ENCODE peak calls at places on chromosomes 3 and 15, in ten cellular contexts. Y is B cell; U is HFFc6; M is CD8-positive, alpha-beta T cell; G is progenitor cell of endocrine pancreas; X is testis; E is nephron progenitor cell; D is GM12865; Z is psoas muscle; A is cardiac fibroblast. O is an unnamed sample.

GRCh38 chr3:184262166-184262926 is 993 bp upstream of the CAMK2N2 start:
- DNase-seq in Y (peak; percentile 55), U (no peak), M (peak; percentile 56), G (no peak), X (peak; percentile 34), E (peak; percentile 33), D (no peak), Z (no peak), A (no peak), O (no peak)

GRCh38 chr3:99866167-99866810 is 48.6 kb downstream of the CMSS1 start:
- DNase-seq in Y (no peak), U (peak; percentile 69), M (no peak), G (no peak), X (no peak), E (no peak), D (peak; percentile 18), Z (no peak), A (peak; percentile 83), O (no peak)

GRCh38 chr15:39629376-39629775 is 48.5 kb downstream of the THBS1 start:
- DNase-seq in Y (no peak), U (no peak), M (peak; percentile 82), G (no peak), X (no peak), E (no peak), D (peak; percentile 61), Z (no peak), A (peak; percentile 82), O (no peak)

GRCh38 chr3:138331143-138331894 is 1.7 kb upstream of the NME9 start:
- DNase-seq in Y (no peak), U (peak; percentile 39), M (no peak), G (no peak), X (no peak), E (no peak), D (peak; percentile 19), Z (peak; percentile 71), A (peak; percentile 36), O (no peak)

GRCh38 chr3:71658131-71658530 is 67.1 kb downstream of the EIF4E3 start:
- DNase-seq in Y (no peak), U (no peak), M (no peak), G (no peak), X (peak; percentile 61), E (no peak), D (no peak), Z (peak; percentile 80), A (peak; percentile 24), O (no peak)

GRCh38 chr3:197793246-197793645 is 2.2 kb downstream of the LRCH3 start:
- DNase-seq in Y (no peak), U (peak; percentile 33), M (no peak), G (no peak), X (no peak), E (no peak), D (peak; percentile 77), Z (no peak), A (peak; percentile 66), O (peak; percentile 57)

GRCh38 chr3:13822042-13822441 is 57.8 kb downstream of the WNT7A start:
- DNase-seq in Y (no peak), U (peak; percentile 39), M (no peak), G (no peak), X (no peak), E (no peak), D (no peak), Z (peak; percentile 10), A (peak; percentile 42), O (no peak)

GRCh38 chr3:159059395-159059794 is 257.5 kb downstream of the MFSD1 start:
- DNase-seq in Y (no peak), U (no peak), M (no peak), G (no peak), X (no peak), E (no peak), D (no peak), Z (no peak), A (no peak), O (no peak)

GRCh38 chr15:68576253-68577236 is 2.2 kb upstream of the CORO2B start:
- DNase-seq in Y (no peak), U (no peak), M (no peak), G (no peak), X (no peak), E (no peak), D (no peak), Z (peak; percentile 39), A (no peak), O (no peak)

GRCh38 chr3:136787226-136787793 is 31.6 kb upstream of the SLC35G2 start:
- DNase-seq in Y (no peak), U (no peak), M (no peak), G (no peak), X (peak; percentile 18), E (no peak), D (peak; percentile 67), Z (no peak), A (peak; percentile 33), O (peak; percentile 59)

GRCh38 chr3:141294300-141294699 is 62.7 kb downstream of the PXYLP1 start:
- DNase-seq in Y (no peak), U (no peak), M (no peak), G (no peak), X (no peak), E (no peak), D (no peak), Z (no peak), A (peak; percentile 29), O (no peak)

GRCh38 chr3:140834266-140835037 is 107.2 kb upstream of the SLC25A36 start:
- DNase-seq in Y (no peak), U (no peak), M (no peak), G (no peak), X (no peak), E (no peak), D (no peak), Z (no peak), A (peak; percentile 22), O (no peak)

DNA sequence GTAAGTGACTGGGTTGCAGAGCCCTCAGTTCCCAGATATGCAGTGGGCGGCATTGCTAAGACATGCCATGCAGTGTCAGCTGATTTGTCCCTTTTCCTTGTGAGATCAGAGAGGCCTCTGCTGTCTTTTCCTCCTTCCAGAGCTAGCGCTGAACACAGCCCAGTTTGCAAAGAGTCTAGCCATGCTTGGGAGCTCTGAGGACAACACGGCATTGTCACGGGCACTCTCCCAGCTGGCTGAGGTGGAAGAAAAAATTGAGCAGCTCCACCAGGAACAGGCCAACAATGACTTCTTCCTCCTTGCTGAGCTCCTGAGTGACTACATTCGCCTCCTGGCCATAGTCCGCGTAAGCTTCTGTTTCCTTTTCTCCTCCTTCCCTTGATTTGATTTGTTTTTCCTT is 20.0 kb upstream of the SNX22 start:
- DNase-seq in Y (no peak), U (no peak), M (no peak), G (no peak), X (no peak), E (no peak), D (no peak), Z (no peak), A (no peak), O (no peak)
- TF ChIP-seq CTCF in Y (no peak), U (no peak), M (no peak), G (no peak), X (no peak), E (no peak), D (no peak), Z (no peak), A (no peak), O (no peak)

GRCh38 chr3:38842266-38842965 is 26.4 kb upstream of the SCN10A start:
- DNase-seq in Y (no peak), U (no peak), M (no peak), G (no peak), X (no peak), E (no peak), D (no peak), Z (no peak), A (no peak), O (no peak)

GRCh38 chr3:38840987-38841386 is 25.0 kb upstream of the SCN10A start:
- DNase-seq in Y (no peak), U (no peak), M (no peak), G (no peak), X (no peak), E (no peak), D (no peak), Z (no peak), A (no peak), O (no peak)

DNA sequence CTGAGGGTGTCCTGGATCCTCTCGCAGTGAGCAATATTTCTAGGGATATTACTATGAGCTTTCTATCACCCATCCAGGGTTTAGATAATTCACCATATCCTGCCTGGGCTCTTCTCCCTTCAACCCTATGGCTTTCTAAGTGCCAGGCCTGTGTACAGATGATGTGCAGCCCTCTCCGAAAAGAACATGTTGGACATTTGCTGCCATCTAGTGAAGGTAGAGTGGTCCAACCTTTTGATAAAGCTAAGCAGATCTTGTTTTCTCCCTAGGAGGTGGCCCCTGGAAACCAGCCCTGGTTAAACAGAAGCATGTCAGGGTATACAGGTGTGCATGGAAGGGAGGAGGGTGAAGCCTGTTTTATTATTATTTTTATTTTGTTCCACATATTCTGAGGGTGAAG is 27.9 kb upstream of the SCN10A start:
- DNase-seq in Y (no peak), U (peak; percentile 65), M (no peak), G (no peak), X (peak; percentile 19), E (no peak), D (peak; percentile 18), Z (no peak), A (peak; percentile 81), O (no peak)
- TF ChIP-seq CTCF in Y (no peak), U (peak; percentile 71), M (no peak), G (peak; percentile 54), X (no peak), E (peak; percentile 23), D (peak; percentile 6), Z (peak; percentile 19), A (peak; percentile 64), O (no peak)

DNA sequence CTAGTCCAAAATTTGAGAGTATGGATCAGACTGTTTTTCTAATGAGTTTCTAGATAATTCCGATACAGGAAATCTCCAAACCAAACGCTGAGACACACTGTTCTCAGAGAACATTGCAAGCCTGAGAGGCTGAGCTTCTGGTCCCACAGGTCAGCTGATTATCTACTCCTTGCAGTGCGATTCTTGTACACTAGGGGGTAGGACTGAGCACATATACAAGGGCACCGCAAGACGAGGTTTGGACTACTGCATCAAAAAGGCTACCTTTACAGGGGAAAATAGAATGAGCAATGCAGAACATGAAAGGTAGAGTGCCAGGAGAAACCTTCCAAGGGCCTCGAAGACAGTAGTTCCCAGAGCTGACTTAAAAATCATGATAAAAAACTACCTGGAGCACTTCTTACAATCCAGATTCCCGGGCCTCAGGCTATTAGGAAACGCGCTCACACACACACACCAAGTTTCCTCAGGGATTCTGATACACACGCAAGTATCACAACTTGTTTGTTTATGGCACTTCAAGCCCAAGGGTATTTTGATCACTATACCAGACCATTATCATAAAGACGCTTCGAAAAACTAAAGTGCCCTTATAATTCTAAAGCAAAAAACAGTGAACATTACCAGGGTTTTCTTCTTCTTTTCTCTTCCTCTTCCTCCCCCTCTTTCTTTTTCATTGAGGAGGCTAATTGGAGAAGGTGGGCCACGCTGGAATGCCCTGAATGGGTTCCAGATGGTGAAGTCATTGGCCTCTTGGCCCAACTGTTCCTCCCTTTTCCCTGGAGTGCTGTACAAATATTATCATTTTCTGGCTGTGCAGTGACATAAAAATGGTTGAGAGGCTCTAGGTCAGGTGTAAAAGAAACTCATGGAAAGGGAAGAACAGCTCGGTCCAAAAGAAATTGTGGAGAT is 61.8 kb downstream of the SLC12A8 start:
- DNase-seq in Y (no peak), U (peak; percentile 7), M (no peak), G (no peak), X (peak; percentile 72), E (peak; percentile 26), D (peak; percentile 92), Z (no peak), A (peak; percentile 66), O (peak; percentile 63)
- TF ChIP-seq CTCF in Y (peak; percentile 52), U (peak; percentile 76), M (peak; percentile 35), G (peak; percentile 50), X (peak; percentile 20), E (peak; percentile 28), D (peak; percentile 76), Z (peak; percentile 33), A (peak; percentile 58), O (peak; percentile 52)

GRCh38 chr3:8278448-8278847 is 223.2 kb upstream of the LMCD1 start:
- DNase-seq in Y (no peak), U (no peak), M (no peak), G (no peak), X (no peak), E (no peak), D (no peak), Z (no peak), A (no peak), O (no peak)
- TF ChIP-seq CTCF in Y (no peak), U (no peak), M (no peak), G (no peak), X (no peak), E (no peak), D (no peak), Z (no peak), A (no peak), O (no peak)